ENCODE peak calls at places on chromosomes 16 and 17, in seven cellular contexts. One of them, this sample, is unnamed.

GRCh38 chr16:82259731-82260130 is 89.7 kb upstream of the MPHOSPH6 start:
- DNase-seq in HepG2: no peak
- DNase-seq in HCT116: no peak
- DNase-seq in SK-N-SH: no peak
- DNase-seq in GM12878: no peak
- DNase-seq in K562: no peak
- DNase-seq in H1: no peak
- DNase-seq in this sample: no peak

GRCh38 chr17:48388955-48389764 is 40.9 kb downstream of the SKAP1 start:
- DNase-seq in GM12878: no peak
- DNase-seq in HepG2: no peak
- DNase-seq in HCT116: no peak
- DNase-seq in SK-N-SH: no peak
- DNase-seq in K562: no peak
- DNase-seq in H1: no peak
- DNase-seq in this sample: no peak

GRCh38 chr17:65039349-65039988 is 17.1 kb downstream of the GNA13 start:
- DNase-seq in SK-N-SH: no peak
- DNase-seq in GM12878: peak
- DNase-seq in K562: no peak
- DNase-seq in HCT116: no peak
- DNase-seq in HepG2: no peak
- DNase-seq in H1: no peak
- DNase-seq in this sample: no peak

GRCh38 chr17:6690641-6691040 is 22.5 kb downstream of the SLC13A5 start:
- DNase-seq in HCT116: no peak
- DNase-seq in SK-N-SH: no peak
- DNase-seq in H1: no peak
- DNase-seq in GM12878: no peak
- DNase-seq in HepG2: no peak
- DNase-seq in K562: no peak
- DNase-seq in this sample: no peak

GRCh38 chr17:60167095-60167741 is 17.4 kb downstream of the CA4 start:
- DNase-seq in HCT116: no peak
- DNase-seq in H1: no peak
- DNase-seq in GM12878: no peak
- DNase-seq in SK-N-SH: no peak
- DNase-seq in K562: no peak
- DNase-seq in HepG2: no peak
- DNase-seq in this sample: no peak

GRCh38 chr16:4381072-4381934 is 9.7 kb downstream of the VASN start:
- DNase-seq in H1: no peak
- DNase-seq in HepG2: no peak
- DNase-seq in GM12878: no peak
- DNase-seq in SK-N-SH: no peak
- DNase-seq in HCT116: no peak
- DNase-seq in K562: no peak
- DNase-seq in this sample: no peak

GRCh38 chr16:11022002-11022401 is 77.6 kb downstream of the CLEC16A start:
- DNase-seq in K562: no peak
- DNase-seq in HepG2: no peak
- DNase-seq in HCT116: no peak
- DNase-seq in GM12878: no peak
- DNase-seq in SK-N-SH: no peak
- DNase-seq in H1: no peak
- DNase-seq in this sample: no peak

GRCh38 chr16:1823821-1824220 is 2.8 kb downstream of the HAGH start:
- DNase-seq in SK-N-SH: no peak
- DNase-seq in H1: peak
- DNase-seq in K562: peak
- DNase-seq in GM12878: no peak
- DNase-seq in HCT116: no peak
- DNase-seq in HepG2: peak
- DNase-seq in this sample: peak

GRCh38 chr16:70594569-70594968 is 51.8 kb upstream of the IL34 start:
- DNase-seq in GM12878: no peak
- DNase-seq in SK-N-SH: no peak
- DNase-seq in HCT116: no peak
- DNase-seq in K562: no peak
- DNase-seq in H1: no peak
- DNase-seq in HepG2: no peak
- DNase-seq in this sample: peak

GRCh38 chr17:8044819-8045810 is 6.3 kb downstream of the ALOX15B start:
- DNase-seq in H1: no peak
- DNase-seq in K562: no peak
- DNase-seq in GM12878: no peak
- DNase-seq in HCT116: no peak
- DNase-seq in HepG2: no peak
- DNase-seq in SK-N-SH: no peak
- DNase-seq in this sample: no peak

GRCh38 chr17:62075308-62075815 is 10.3 kb upstream of the MED13 start:
- DNase-seq in K562: no peak
- DNase-seq in GM12878: no peak
- DNase-seq in HCT116: no peak
- DNase-seq in H1: no peak
- DNase-seq in HepG2: no peak
- DNase-seq in SK-N-SH: no peak
- DNase-seq in this sample: no peak

GRCh38 chr16:57882797-57883196 is 80.5 kb upstream of the KIFC3 start:
- DNase-seq in GM12878: no peak
- DNase-seq in K562: no peak
- DNase-seq in HepG2: no peak
- DNase-seq in H1: no peak
- DNase-seq in SK-N-SH: peak
- DNase-seq in HCT116: no peak
- DNase-seq in this sample: no peak
- TF ChIP-seq JUND in GM12878: no peak
- TF ChIP-seq JUND in K562: no peak
- TF ChIP-seq JUND in HepG2: no peak
- TF ChIP-seq JUND in H1: no peak
- TF ChIP-seq JUND in SK-N-SH: no peak
- TF ChIP-seq JUND in HCT116: no peak
- TF ChIP-seq JUND in this sample: no peak

GRCh38 chr17:298791-299450 is 53.7 kb downstream of the RPH3AL start:
- DNase-seq in K562: no peak
- DNase-seq in GM12878: no peak
- DNase-seq in SK-N-SH: no peak
- DNase-seq in HCT116: no peak
- DNase-seq in HepG2: no peak
- DNase-seq in H1: no peak
- DNase-seq in this sample: no peak

GRCh38 chr17:296382-296781 is 56.2 kb downstream of the RPH3AL start:
- DNase-seq in HCT116: no peak
- DNase-seq in GM12878: no peak
- DNase-seq in HepG2: no peak
- DNase-seq in K562: no peak
- DNase-seq in SK-N-SH: no peak
- DNase-seq in H1: no peak
- DNase-seq in this sample: no peak

GRCh38 chr17:297758-298157 is 54.8 kb downstream of the RPH3AL start:
- DNase-seq in HepG2: no peak
- DNase-seq in GM12878: no peak
- DNase-seq in K562: no peak
- DNase-seq in SK-N-SH: no peak
- DNase-seq in HCT116: no peak
- DNase-seq in H1: no peak
- DNase-seq in this sample: no peak

GRCh38 chr17:299546-299945 is 53.1 kb downstream of the RPH3AL start:
- DNase-seq in H1: no peak
- DNase-seq in GM12878: no peak
- DNase-seq in HCT116: no peak
- DNase-seq in SK-N-SH: peak
- DNase-seq in HepG2: no peak
- DNase-seq in K562: no peak
- DNase-seq in this sample: no peak

GRCh38 chr17:296906-297690 is 55.5 kb downstream of the RPH3AL start:
- DNase-seq in GM12878: no peak
- DNase-seq in H1: no peak
- DNase-seq in HepG2: no peak
- DNase-seq in HCT116: no peak
- DNase-seq in SK-N-SH: no peak
- DNase-seq in K562: no peak
- DNase-seq in this sample: no peak
- TF ChIP-seq JUND in GM12878: no peak
- TF ChIP-seq JUND in H1: no peak
- TF ChIP-seq JUND in HepG2: no peak
- TF ChIP-seq JUND in HCT116: no peak
- TF ChIP-seq JUND in SK-N-SH: no peak
- TF ChIP-seq JUND in K562: no peak
- TF ChIP-seq JUND in this sample: no peak

GRCh38 chr16:16974192-16974591 is 496.6 kb downstream of the XYLT1 start:
- DNase-seq in SK-N-SH: no peak
- DNase-seq in K562: no peak
- DNase-seq in HCT116: no peak
- DNase-seq in HepG2: no peak
- DNase-seq in GM12878: no peak
- DNase-seq in H1: no peak
- DNase-seq in this sample: no peak
- TF ChIP-seq JUND in SK-N-SH: no peak
- TF ChIP-seq JUND in K562: no peak
- TF ChIP-seq JUND in HCT116: no peak
- TF ChIP-seq JUND in HepG2: no peak
- TF ChIP-seq JUND in GM12878: no peak
- TF ChIP-seq JUND in H1: no peak
- TF ChIP-seq JUND in this sample: no peak

GRCh38 chr17:77666881-77667395 is 291.6 kb upstream of the TNRC6C start:
- DNase-seq in GM12878: no peak
- DNase-seq in SK-N-SH: no peak
- DNase-seq in K562: no peak
- DNase-seq in HCT116: no peak
- DNase-seq in H1: no peak
- DNase-seq in HepG2: no peak
- DNase-seq in this sample: no peak
- TF ChIP-seq JUND in GM12878: no peak
- TF ChIP-seq JUND in SK-N-SH: no peak
- TF ChIP-seq JUND in K562: no peak
- TF ChIP-seq JUND in HCT116: no peak
- TF ChIP-seq JUND in H1: no peak
- TF ChIP-seq JUND in HepG2: no peak
- TF ChIP-seq JUND in this sample: no peak

GRCh38 chr16:3028716-3029319 is 5.0 kb downstream of the THOC6 start:
- DNase-seq in K562: no peak
- DNase-seq in GM12878: no peak
- DNase-seq in HCT116: no peak
- DNase-seq in H1: no peak
- DNase-seq in HepG2: no peak
- DNase-seq in SK-N-SH: no peak
- DNase-seq in this sample: no peak
- TF ChIP-seq JUND in K562: no peak
- TF ChIP-seq JUND in GM12878: no peak
- TF ChIP-seq JUND in HCT116: no peak
- TF ChIP-seq JUND in H1: no peak
- TF ChIP-seq JUND in HepG2: no peak
- TF ChIP-seq JUND in SK-N-SH: no peak
- TF ChIP-seq JUND in this sample: no peak

GRCh38 chr16:55204094-55204493 is 119.9 kb upstream of the IRX6 start:
- DNase-seq in GM12878: no peak
- DNase-seq in HepG2: no peak
- DNase-seq in SK-N-SH: no peak
- DNase-seq in K562: no peak
- DNase-seq in H1: no peak
- DNase-seq in HCT116: no peak
- DNase-seq in this sample: no peak
- TF ChIP-seq JUND in GM12878: no peak
- TF ChIP-seq JUND in HepG2: no peak
- TF ChIP-seq JUND in SK-N-SH: no peak
- TF ChIP-seq JUND in K562: no peak
- TF ChIP-seq JUND in H1: no peak
- TF ChIP-seq JUND in HCT116: no peak
- TF ChIP-seq JUND in this sample: no peak

GRCh38 chr16:66842765-66843164 is 1.4 kb upstream of the CA7 start:
- DNase-seq in GM12878: no peak
- DNase-seq in K562: no peak
- DNase-seq in HepG2: no peak
- DNase-seq in HCT116: no peak
- DNase-seq in SK-N-SH: peak
- DNase-seq in H1: no peak
- DNase-seq in this sample: no peak
- TF ChIP-seq JUND in GM12878: no peak
- TF ChIP-seq JUND in K562: no peak
- TF ChIP-seq JUND in HepG2: no peak
- TF ChIP-seq JUND in HCT116: no peak
- TF ChIP-seq JUND in SK-N-SH: no peak
- TF ChIP-seq JUND in H1: no peak
- TF ChIP-seq JUND in this sample: no peak

GRCh38 chr17:20916383-20916782 is 126.4 kb downstream of the USP22 start:
- DNase-seq in GM12878: no peak
- DNase-seq in HepG2: no peak
- DNase-seq in H1: no peak
- DNase-seq in HCT116: no peak
- DNase-seq in SK-N-SH: no peak
- DNase-seq in K562: no peak
- DNase-seq in this sample: no peak
- TF ChIP-seq JUND in GM12878: no peak
- TF ChIP-seq JUND in HepG2: no peak
- TF ChIP-seq JUND in H1: no peak
- TF ChIP-seq JUND in HCT116: no peak
- TF ChIP-seq JUND in SK-N-SH: no peak
- TF ChIP-seq JUND in K562: no peak
- TF ChIP-seq JUND in this sample: no peak

GRCh38 chr17:27996157-27997043 is 46.1 kb upstream of the NLK start:
- DNase-seq in HepG2: no peak
- DNase-seq in SK-N-SH: no peak
- DNase-seq in HCT116: no peak
- DNase-seq in K562: no peak
- DNase-seq in GM12878: no peak
- DNase-seq in H1: no peak
- DNase-seq in this sample: no peak
- TF ChIP-seq JUND in HepG2: no peak
- TF ChIP-seq JUND in SK-N-SH: no peak
- TF ChIP-seq JUND in HCT116: no peak
- TF ChIP-seq JUND in K562: no peak
- TF ChIP-seq JUND in GM12878: no peak
- TF ChIP-seq JUND in H1: no peak
- TF ChIP-seq JUND in this sample: no peak

GRCh38 chr16:88647178-88648070 is 3.4 kb downstream of the CYBA start:
- DNase-seq in SK-N-SH: no peak
- DNase-seq in K562: no peak
- DNase-seq in H1: no peak
- DNase-seq in HepG2: no peak
- DNase-seq in GM12878: no peak
- DNase-seq in HCT116: no peak
- DNase-seq in this sample: no peak
- TF ChIP-seq JUND in SK-N-SH: no peak
- TF ChIP-seq JUND in K562: no peak
- TF ChIP-seq JUND in H1: no peak
- TF ChIP-seq JUND in HepG2: no peak
- TF ChIP-seq JUND in GM12878: no peak
- TF ChIP-seq JUND in HCT116: no peak
- TF ChIP-seq JUND in this sample: no peak